ENCODE peak calls at places on chromosomes 5 and 9, in eight cellular contexts. Y is iPS DF 6.9; D is transverse colon; W is SK-N-SH; A is CD8-positive, alpha-beta memory T cell; K is MM.1S; S is tibial nerve; I is GM23248. J is an unnamed sample.

GRCh38 chr5:78294250-78295034 is at the start of gene AP3B1:
- DNase-seq in Y (peak; percentile 99), D (peak; percentile 99), W (peak; percentile 96), A (peak; percentile 96), K (peak; percentile 99), S (peak; percentile 98), I (peak; percentile 100), J (peak; percentile 99)

GRCh38 chr9:109448223-109448622 is 49.9 kb downstream of the PTPN3 start:
- DNase-seq in Y (no peak), D (no peak), W (no peak), A (no peak), K (no peak), S (no peak), I (peak; percentile 73), J (no peak)

GRCh38 chr9:128696923-128697707 is 5.2 kb upstream of the PKN3 start:
- DNase-seq in Y (no peak), D (no peak), W (no peak), A (no peak), K (no peak), S (no peak), I (no peak), J (peak; percentile 12)

GRCh38 chr5:151741678-151742423 is 16.6 kb downstream of the ATOX1 start:
- DNase-seq in Y (no peak), D (no peak), W (no peak), A (no peak), K (no peak), S (no peak), I (peak; percentile 86), J (no peak)

GRCh38 chr5:88539642-88540476 is 271.2 kb upstream of the TMEM161B start:
- DNase-seq in Y (no peak), D (no peak), W (no peak), A (no peak), K (no peak), S (no peak), I (no peak), J (no peak)

GRCh38 chr9:32603914-32604852 is 31.2 kb upstream of the NDUFB6 start:
- DNase-seq in Y (no peak), D (no peak), W (no peak), A (no peak), K (peak; percentile 33), S (no peak), I (peak; percentile 26), J (peak; percentile 46)

GRCh38 chr5:154202379-154203260 is 12.1 kb downstream of the GALNT10 start:
- DNase-seq in Y (no peak), D (peak; percentile 49), W (no peak), A (peak; percentile 43), K (peak; percentile 77), S (no peak), I (no peak), J (no peak)

GRCh38 chr9:123395276-123396006 is 39.4 kb downstream of the CRB2 start:
- DNase-seq in Y (no peak), D (no peak), W (peak; percentile 74), A (no peak), K (no peak), S (no peak), I (no peak), J (no peak)

GRCh38 chr5:76813982-76814562 is 4.8 kb upstream of the F2RL1 start:
- DNase-seq in Y (no peak), D (no peak), W (no peak), A (no peak), K (no peak), S (no peak), I (peak; percentile 94), J (no peak)

GRCh38 chr9:99948896-99949295 is 42.4 kb downstream of the STX17 start:
- DNase-seq in Y (no peak), D (peak; percentile 8), W (no peak), A (no peak), K (no peak), S (no peak), I (no peak), J (no peak)

GRCh38 chr9:133476531-133476930 is 2.4 kb downstream of the SLC2A6 start:
- DNase-seq in Y (no peak), D (no peak), W (no peak), A (no peak), K (no peak), S (no peak), I (no peak), J (no peak)

GRCh38 chr9:79572032-79572890 is 496 bp downstream of the TLE4 start:
- DNase-seq in Y (no peak), D (peak; percentile 45), W (peak; percentile 62), A (no peak), K (peak; percentile 48), S (peak; percentile 19), I (peak; percentile 89), J (peak; percentile 79)

GRCh38 chr9:99971410-99971809 is 65.0 kb downstream of the STX17 start:
- DNase-seq in Y (no peak), D (no peak), W (no peak), A (no peak), K (no peak), S (no peak), I (no peak), J (no peak)

GRCh38 chr5:121890297-121890858 is 38.7 kb downstream of the FTMT start:
- DNase-seq in Y (no peak), D (no peak), W (no peak), A (no peak), K (no peak), S (no peak), I (no peak), J (no peak)

GRCh38 chr9:108996653-108997052 is 16.6 kb downstream of the CTNNAL1 start:
- DNase-seq in Y (no peak), D (no peak), W (no peak), A (no peak), K (no peak), S (no peak), I (no peak), J (no peak)

GRCh38 chr9:4984171-4984570 is 901 bp upstream of the JAK2 start:
- DNase-seq in Y (no peak), D (no peak), W (no peak), A (no peak), K (peak; percentile 43), S (no peak), I (peak; percentile 78), J (no peak)

GRCh38 chr9:98341157-98342102 is 86.0 kb upstream of the TBC1D2 start:
- DNase-seq in Y (no peak), D (no peak), W (no peak), A (no peak), K (no peak), S (no peak), I (no peak), J (no peak)

GRCh38 chr5:159514229-159514822 is 184.0 kb upstream of the IL12B start:
- DNase-seq in Y (no peak), D (no peak), W (peak; percentile 33), A (no peak), K (no peak), S (no peak), I (no peak), J (no peak)

GRCh38 chr9:85522459-85523092 is 219.2 kb downstream of the AGTPBP1 start:
- DNase-seq in Y (no peak), D (peak; percentile 11), W (peak; percentile 68), A (no peak), K (no peak), S (no peak), I (peak; percentile 61), J (no peak)

DNA sequence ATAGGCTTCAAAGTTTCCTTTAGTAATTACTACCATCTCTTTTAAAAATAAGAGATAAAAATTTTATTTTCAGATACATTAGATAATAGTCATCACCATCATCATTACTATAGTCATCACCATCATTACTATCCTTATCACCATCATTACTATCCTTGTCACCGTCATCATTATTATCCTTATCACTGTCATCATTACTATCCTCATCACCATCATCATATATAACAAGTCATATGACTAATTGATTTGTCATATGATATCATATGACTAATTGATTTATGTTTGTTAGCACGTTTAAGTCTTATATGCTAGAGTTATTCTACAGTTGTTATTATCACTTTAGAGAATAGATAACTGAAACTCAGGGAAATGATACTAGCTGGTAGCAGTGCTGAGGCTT is 382.1 kb upstream of the CDH18 start:
- DNase-seq in Y (no peak), D (no peak), W (no peak), A (no peak), K (no peak), S (no peak), I (no peak), J (no peak)
- H3K27ac ChIP-seq in Y (no peak overlapping the region), D (no peak overlapping the region), W (no peak overlapping the region), A (no peak overlapping the region), K (no peak overlapping the region), S (no peak overlapping the region), I (no peak overlapping the region), J (no peak overlapping the region)

DNA sequence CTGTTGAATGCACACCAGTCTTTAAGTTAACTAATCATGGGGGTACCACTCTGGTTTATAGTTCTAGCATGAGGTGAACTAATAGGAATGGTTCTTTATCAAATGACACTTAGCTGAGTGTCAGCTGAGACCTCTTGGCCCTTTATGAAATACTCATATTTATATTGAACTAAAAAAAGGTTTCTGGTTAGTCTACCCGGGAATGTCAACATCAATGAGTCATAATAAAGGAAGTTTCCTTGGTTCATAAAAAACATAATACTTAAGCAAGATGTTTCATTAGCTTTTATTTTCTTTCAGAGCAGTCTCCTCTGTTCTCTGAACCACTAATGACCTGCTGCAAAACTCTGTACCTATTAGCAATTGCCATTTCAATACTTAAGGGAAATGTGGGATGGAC is 13.7 kb downstream of the DAB2 start:
- DNase-seq in Y (no peak), D (no peak), W (no peak), A (no peak), K (no peak), S (no peak), I (peak; percentile 75), J (no peak)
- H3K4me1 ChIP-seq in Y (peaks cover 2% of the 10 kb centered on the region), D (peaks cover 68% of the 10 kb centered on the region), W (peaks cover 26% of the 10 kb centered on the region), A (no peaks in the 10 kb centered on the region), K (no peaks in the 10 kb centered on the region), S (peaks cover 81% of the 10 kb centered on the region), I (peaks cover 92% of the 10 kb centered on the region), J (no peaks in the 10 kb centered on the region)

GRCh38 chr9:136438548-136438908 is 1.1 kb downstream of the INPP5E start:
- DNase-seq in Y (no peak), D (no peak), W (peak; percentile 72), A (no peak), K (no peak), S (no peak), I (peak; percentile 60), J (no peak)

GRCh38 chr9:136437430-136437829 is 2.2 kb downstream of the INPP5E start:
- DNase-seq in Y (no peak), D (no peak), W (no peak), A (no peak), K (no peak), S (no peak), I (peak; percentile 69), J (no peak)

GRCh38 chr9:136439550-136440408 is at the start of gene INPP5E:
- DNase-seq in Y (peak; percentile 41), D (peak; percentile 83), W (peak; percentile 99), A (peak; percentile 85), K (peak; percentile 75), S (peak; percentile 38), I (peak; percentile 81), J (peak; percentile 86)

GRCh38 chr9:136437839-136438547 is 1.7 kb downstream of the INPP5E start:
- DNase-seq in Y (no peak), D (no peak), W (no peak), A (no peak), K (no peak), S (no peak), I (peak; percentile 67), J (no peak)

GRCh38 chr9:136438909-136439549 is 616 bp downstream of the INPP5E start:
- DNase-seq in Y (no peak), D (peak; percentile 35), W (peak; percentile 82), A (peak; percentile 46), K (peak; percentile 53), S (no peak), I (peak; percentile 60), J (peak; percentile 64)
- H3K27ac ChIP-seq in Y (no peak overlapping the region), D (peak overlapping the region; percentile 90), W (peak overlapping the region; percentile 47), A (peak overlapping the region; percentile 61), K (no peak overlapping the region), S (peak overlapping the region; percentile 87), I (peak overlapping the region; percentile 38), J (peak overlapping the region; percentile 76)

GRCh38 chr9:130179508-130179907 is 7.3 kb downstream of the NCS1 start:
- DNase-seq in Y (no peak), D (no peak), W (no peak), A (no peak), K (no peak), S (no peak), I (no peak), J (no peak)
- H3K4me1 ChIP-seq in Y (peaks cover 9% of the 10 kb centered on the region), D (peaks cover 31% of the 10 kb centered on the region), W (peaks cover 16% of the 10 kb centered on the region), A (no peaks in the 10 kb centered on the region), K (no peaks in the 10 kb centered on the region), S (peaks cover 13% of the 10 kb centered on the region), I (peaks cover 16% of the 10 kb centered on the region), J (peaks cover 22% of the 10 kb centered on the region)

J was measured in Peyer's patch.